ENCODE peak calls at places on chromosomes 2 and 18, in five cellular contexts. Y is NCI-H1092, C is uterus, J is lower lobe of right lung, T is dorsolateral prefrontal cortex. H is an unnamed sample.

GRCh38 chr2:68365087-68365486 is at the start of gene PLEK:
- DNase-seq in C (peak), Y (no peak), T (peak), J (peak), H (peak)

GRCh38 chr2:177464549-177464948 is 72.0 kb downstream of the AGPS start:
- DNase-seq in T (no peak), J (no peak), C (no peak), Y (no peak), H (no peak)

GRCh38 chr18:34624551-34624950 is 85.5 kb upstream of the DTNA start:
- DNase-seq in J (no peak), C (no peak), T (no peak), Y (no peak), H (no peak)

GRCh38 chr2:148209598-148209997 is 188.7 kb downstream of the MBD5 start:
- DNase-seq in T (no peak), Y (no peak), C (no peak), J (no peak), H (no peak)

GRCh38 chr2:28389399-28390240 is 3.0 kb upstream of the FOSL2 start:
- DNase-seq in C (no peak), Y (no peak), J (no peak), T (no peak), H (no peak)

GRCh38 chr18:78423776-78424175 is 555.8 kb upstream of the SALL3 start:
- DNase-seq in T (no peak), Y (no peak), J (no peak), C (no peak), H (no peak)

GRCh38 chr2:19357383-19358241 is 811 bp downstream of the OSR1 start:
- DNase-seq in C (no peak), T (no peak), Y (no peak), J (no peak), H (no peak)

GRCh38 chr2:129191530-129191929 is 787.9 kb upstream of the RAB6C start:
- DNase-seq in Y (no peak), J (no peak), T (no peak), C (no peak), H (no peak)

GRCh38 chr2:39311469-39311868 is 67.7 kb upstream of the CDKL4 start:
- DNase-seq in C (no peak), Y (no peak), T (no peak), J (no peak), H (no peak)

GRCh38 chr2:44952143-44952805 is 10.8 kb downstream of the SIX3 start:
- DNase-seq in Y (peak), C (no peak), J (peak), T (peak), H (no peak)

GRCh38 chr2:143473206-143473605 is 344.0 kb downstream of the ARHGAP15 start:
- DNase-seq in C (no peak), T (no peak), Y (no peak), J (no peak), H (no peak)

GRCh38 chr2:74481961-74482800 is 617 bp downstream of the CCDC142 start:
- DNase-seq in J (no peak), Y (no peak), T (no peak), C (no peak), H (peak)

GRCh38 chr2:65545818-65546217 is 113.4 kb upstream of the SPRED2 start:
- DNase-seq in C (no peak), J (no peak), Y (no peak), T (no peak), H (no peak)

GRCh38 chr2:174217883-174218282 is 30.4 kb downstream of the OLA1 start:
- DNase-seq in Y (no peak), J (no peak), T (no peak), C (no peak), H (no peak)

GRCh38 chr2:134282638-134283400 is 28.9 kb downstream of the MGAT5 start:
- DNase-seq in Y (no peak), J (no peak), T (no peak), C (no peak), H (no peak)

GRCh38 chr18:60667016-60667415 is 294.4 kb upstream of the MC4R start:
- DNase-seq in J (no peak), Y (no peak), T (no peak), C (no peak), H (no peak)

GRCh38 chr2:8511868-8512612 is 169.8 kb upstream of the ID2 start:
- DNase-seq in Y (no peak), J (peak), T (no peak), C (no peak), H (no peak)

H was measured in lower leg skin.